ENCODE peak calls at places on chromosome 13, in eight cellular contexts. One of them, this sample, is unnamed.

GRCh38 chr13:29162638-29163037 is 342.5 kb downstream of the MTUS2 start:
- DNase-seq in endothelial cell: no peak
- DNase-seq in activated B cell treated with CpG ODN at 0.5 μM for 24 hours: no peak
- DNase-seq in progenitor cell of endocrine pancreas: no peak
- DNase-seq in Calu3: no peak
- DNase-seq in thoracic aorta: no peak
- DNase-seq in fibroblast of lung: peak
- DNase-seq in spleen: no peak
- DNase-seq in this sample: no peak

GRCh38 chr13:38394777-38395504 is 45.3 kb downstream of the UFM1 start:
- DNase-seq in spleen: no peak
- DNase-seq in activated B cell treated with CpG ODN at 0.5 μM for 24 hours: no peak
- DNase-seq in progenitor cell of endocrine pancreas: no peak
- DNase-seq in fibroblast of lung: no peak
- DNase-seq in endothelial cell: no peak
- DNase-seq in thoracic aorta: no peak
- DNase-seq in Calu3: no peak
- DNase-seq in this sample: no peak

GRCh38 chr13:80278706-80279105 is 62.2 kb downstream of the SPRY2 start:
- DNase-seq in spleen: no peak
- DNase-seq in progenitor cell of endocrine pancreas: no peak
- DNase-seq in fibroblast of lung: no peak
- DNase-seq in thoracic aorta: no peak
- DNase-seq in Calu3: no peak
- DNase-seq in activated B cell treated with CpG ODN at 0.5 μM for 24 hours: no peak
- DNase-seq in endothelial cell: no peak
- DNase-seq in this sample: no peak

GRCh38 chr13:32391101-32391620 is 36.8 kb downstream of the N4BP2L1 start:
- DNase-seq in thoracic aorta: no peak
- DNase-seq in progenitor cell of endocrine pancreas: no peak
- DNase-seq in activated B cell treated with CpG ODN at 0.5 μM for 24 hours: no peak
- DNase-seq in spleen: no peak
- DNase-seq in Calu3: no peak
- DNase-seq in fibroblast of lung: no peak
- DNase-seq in endothelial cell: no peak
- DNase-seq in this sample: no peak

GRCh38 chr13:50629497-50629896 is 214.0 kb downstream of the DLEU7 start:
- DNase-seq in fibroblast of lung: peak
- DNase-seq in progenitor cell of endocrine pancreas: no peak
- DNase-seq in spleen: no peak
- DNase-seq in Calu3: no peak
- DNase-seq in endothelial cell: no peak
- DNase-seq in thoracic aorta: no peak
- DNase-seq in activated B cell treated with CpG ODN at 0.5 μM for 24 hours: no peak
- DNase-seq in this sample: no peak

GRCh38 chr13:108597943-108598342 is 31.5 kb upstream of the MYO16 start:
- DNase-seq in progenitor cell of endocrine pancreas: no peak
- DNase-seq in Calu3: no peak
- DNase-seq in spleen: no peak
- DNase-seq in activated B cell treated with CpG ODN at 0.5 μM for 24 hours: no peak
- DNase-seq in fibroblast of lung: no peak
- DNase-seq in endothelial cell: no peak
- DNase-seq in thoracic aorta: no peak
- DNase-seq in this sample: no peak

GRCh38 chr13:74870865-74871264 is 611.1 kb downstream of the TBC1D4 start:
- DNase-seq in progenitor cell of endocrine pancreas: no peak
- DNase-seq in endothelial cell: no peak
- DNase-seq in activated B cell treated with CpG ODN at 0.5 μM for 24 hours: no peak
- DNase-seq in fibroblast of lung: peak
- DNase-seq in Calu3: no peak
- DNase-seq in thoracic aorta: no peak
- DNase-seq in spleen: no peak
- DNase-seq in this sample: no peak

GRCh38 chr13:93224545-93224944 is 2.1 kb upstream of the GPC6 start:
- DNase-seq in progenitor cell of endocrine pancreas: no peak
- DNase-seq in Calu3: no peak
- DNase-seq in thoracic aorta: no peak
- DNase-seq in fibroblast of lung: no peak
- DNase-seq in endothelial cell: no peak
- DNase-seq in activated B cell treated with CpG ODN at 0.5 μM for 24 hours: no peak
- DNase-seq in spleen: no peak
- DNase-seq in this sample: no peak

GRCh38 chr13:75153834-75154233 is 328.1 kb downstream of the TBC1D4 start:
- DNase-seq in thoracic aorta: no peak
- DNase-seq in Calu3: no peak
- DNase-seq in fibroblast of lung: peak
- DNase-seq in progenitor cell of endocrine pancreas: no peak
- DNase-seq in endothelial cell: no peak
- DNase-seq in activated B cell treated with CpG ODN at 0.5 μM for 24 hours: no peak
- DNase-seq in spleen: no peak
- DNase-seq in this sample: no peak

GRCh38 chr13:22256111-22256639 is 585.3 kb downstream of the FGF9 start:
- DNase-seq in thoracic aorta: no peak
- DNase-seq in spleen: no peak
- DNase-seq in activated B cell treated with CpG ODN at 0.5 μM for 24 hours: no peak
- DNase-seq in progenitor cell of endocrine pancreas: no peak
- DNase-seq in fibroblast of lung: no peak
- DNase-seq in endothelial cell: no peak
- DNase-seq in Calu3: no peak
- DNase-seq in this sample: no peak

GRCh38 chr13:41694902-41695301 is 237.6 kb downstream of the RGCC start:
- DNase-seq in progenitor cell of endocrine pancreas: no peak
- DNase-seq in activated B cell treated with CpG ODN at 0.5 μM for 24 hours: no peak
- DNase-seq in spleen: no peak
- DNase-seq in fibroblast of lung: peak
- DNase-seq in endothelial cell: no peak
- DNase-seq in thoracic aorta: peak
- DNase-seq in Calu3: peak
- DNase-seq in this sample: no peak

GRCh38 chr13:67829641-67830040 is 599.5 kb upstream of the PCDH9 start:
- DNase-seq in fibroblast of lung: no peak
- DNase-seq in spleen: no peak
- DNase-seq in endothelial cell: no peak
- DNase-seq in activated B cell treated with CpG ODN at 0.5 μM for 24 hours: no peak
- DNase-seq in Calu3: no peak
- DNase-seq in thoracic aorta: no peak
- DNase-seq in progenitor cell of endocrine pancreas: no peak
- DNase-seq in this sample: no peak

GRCh38 chr13:90201676-90202425 is 1145.6 kb upstream of the MIR17HG start:
- DNase-seq in Calu3: no peak
- DNase-seq in fibroblast of lung: no peak
- DNase-seq in progenitor cell of endocrine pancreas: no peak
- DNase-seq in endothelial cell: no peak
- DNase-seq in spleen: no peak
- DNase-seq in thoracic aorta: no peak
- DNase-seq in activated B cell treated with CpG ODN at 0.5 μM for 24 hours: no peak
- DNase-seq in this sample: no peak

GRCh38 chr13:31195616-31196015 is 4.2 kb upstream of the B3GLCT start:
- DNase-seq in fibroblast of lung: no peak
- DNase-seq in spleen: no peak
- DNase-seq in thoracic aorta: no peak
- DNase-seq in endothelial cell: no peak
- DNase-seq in activated B cell treated with CpG ODN at 0.5 μM for 24 hours: no peak
- DNase-seq in Calu3: no peak
- DNase-seq in progenitor cell of endocrine pancreas: no peak
- DNase-seq in this sample: no peak
- TF ChIP-seq CTCF in fibroblast of lung: no peak
- TF ChIP-seq CTCF in spleen: no peak
- TF ChIP-seq CTCF in thoracic aorta: no peak
- TF ChIP-seq CTCF in endothelial cell: no peak
- TF ChIP-seq CTCF in activated B cell treated with CpG ODN at 0.5 μM for 24 hours: no peak
- TF ChIP-seq CTCF in Calu3: no peak
- TF ChIP-seq CTCF in progenitor cell of endocrine pancreas: no peak
- TF ChIP-seq CTCF in this sample: no peak

GRCh38 chr13:21240586-21240985 is 64.1 kb downstream of the MRPL57 start:
- DNase-seq in spleen: no peak
- DNase-seq in Calu3: no peak
- DNase-seq in fibroblast of lung: no peak
- DNase-seq in activated B cell treated with CpG ODN at 0.5 μM for 24 hours: no peak
- DNase-seq in endothelial cell: no peak
- DNase-seq in thoracic aorta: no peak
- DNase-seq in progenitor cell of endocrine pancreas: no peak
- DNase-seq in this sample: no peak

GRCh38 chr13:21233086-21233485 is 56.6 kb downstream of the MRPL57 start:
- DNase-seq in progenitor cell of endocrine pancreas: no peak
- DNase-seq in thoracic aorta: no peak
- DNase-seq in spleen: no peak
- DNase-seq in endothelial cell: no peak
- DNase-seq in activated B cell treated with CpG ODN at 0.5 μM for 24 hours: no peak
- DNase-seq in Calu3: no peak
- DNase-seq in fibroblast of lung: no peak
- DNase-seq in this sample: no peak

GRCh38 chr13:21238267-21238666 is 61.8 kb downstream of the MRPL57 start:
- DNase-seq in spleen: no peak
- DNase-seq in progenitor cell of endocrine pancreas: no peak
- DNase-seq in activated B cell treated with CpG ODN at 0.5 μM for 24 hours: no peak
- DNase-seq in endothelial cell: no peak
- DNase-seq in Calu3: no peak
- DNase-seq in fibroblast of lung: no peak
- DNase-seq in thoracic aorta: no peak
- DNase-seq in this sample: no peak

GRCh38 chr13:21234537-21234936 is 58.1 kb downstream of the MRPL57 start:
- DNase-seq in endothelial cell: no peak
- DNase-seq in Calu3: peak
- DNase-seq in progenitor cell of endocrine pancreas: no peak
- DNase-seq in fibroblast of lung: no peak
- DNase-seq in thoracic aorta: no peak
- DNase-seq in activated B cell treated with CpG ODN at 0.5 μM for 24 hours: no peak
- DNase-seq in spleen: no peak
- DNase-seq in this sample: no peak

DNA sequence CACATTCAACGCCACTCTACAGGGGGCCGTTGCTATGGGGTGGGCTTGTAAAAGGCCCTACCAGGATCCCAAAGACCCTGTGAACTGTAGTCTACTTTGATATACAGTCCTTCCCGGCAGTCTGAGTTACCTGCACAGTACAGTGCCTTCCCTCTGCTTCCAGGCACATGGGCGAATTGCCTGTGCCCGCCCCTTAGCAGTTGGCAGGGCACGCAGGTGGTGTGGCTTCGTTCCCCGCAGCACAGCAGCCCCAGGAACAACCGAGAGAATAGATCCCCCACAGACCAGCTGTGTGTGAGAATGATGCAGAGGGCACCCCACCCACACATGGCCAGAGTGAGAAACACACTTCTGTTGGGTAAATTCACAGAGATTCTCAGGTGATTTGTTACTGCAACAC is 60.6 kb downstream of the MRPL57 start:
- DNase-seq in progenitor cell of endocrine pancreas: no peak
- DNase-seq in fibroblast of lung: no peak
- DNase-seq in endothelial cell: no peak
- DNase-seq in activated B cell treated with CpG ODN at 0.5 μM for 24 hours: no peak
- DNase-seq in thoracic aorta: no peak
- DNase-seq in Calu3: no peak
- DNase-seq in spleen: no peak
- DNase-seq in this sample: no peak
- TF ChIP-seq CTCF in progenitor cell of endocrine pancreas: no peak
- TF ChIP-seq CTCF in fibroblast of lung: no peak
- TF ChIP-seq CTCF in endothelial cell: no peak
- TF ChIP-seq CTCF in activated B cell treated with CpG ODN at 0.5 μM for 24 hours: no peak
- TF ChIP-seq CTCF in thoracic aorta: no peak
- TF ChIP-seq CTCF in Calu3: no peak
- TF ChIP-seq CTCF in spleen: no peak
- TF ChIP-seq CTCF in this sample: no peak

GRCh38 chr13:106151056-106151699 is 384.3 kb downstream of the EFNB2 start:
- DNase-seq in fibroblast of lung: peak
- DNase-seq in Calu3: peak
- DNase-seq in activated B cell treated with CpG ODN at 0.5 μM for 24 hours: no peak
- DNase-seq in thoracic aorta: no peak
- DNase-seq in endothelial cell: no peak
- DNase-seq in progenitor cell of endocrine pancreas: no peak
- DNase-seq in spleen: no peak
- DNase-seq in this sample: no peak

GRCh38 chr13:106143392-106143791 is 392.1 kb downstream of the EFNB2 start:
- DNase-seq in endothelial cell: no peak
- DNase-seq in activated B cell treated with CpG ODN at 0.5 μM for 24 hours: no peak
- DNase-seq in spleen: no peak
- DNase-seq in thoracic aorta: no peak
- DNase-seq in progenitor cell of endocrine pancreas: no peak
- DNase-seq in fibroblast of lung: peak
- DNase-seq in Calu3: no peak
- DNase-seq in this sample: no peak

GRCh38 chr13:106143930-106144709 is 391.3 kb downstream of the EFNB2 start:
- DNase-seq in endothelial cell: no peak
- DNase-seq in Calu3: peak
- DNase-seq in progenitor cell of endocrine pancreas: no peak
- DNase-seq in thoracic aorta: no peak
- DNase-seq in fibroblast of lung: no peak
- DNase-seq in spleen: no peak
- DNase-seq in activated B cell treated with CpG ODN at 0.5 μM for 24 hours: no peak
- DNase-seq in this sample: no peak

GRCh38 chr13:106145070-106145469 is 390.4 kb downstream of the EFNB2 start:
- DNase-seq in progenitor cell of endocrine pancreas: no peak
- DNase-seq in activated B cell treated with CpG ODN at 0.5 μM for 24 hours: no peak
- DNase-seq in fibroblast of lung: no peak
- DNase-seq in thoracic aorta: no peak
- DNase-seq in spleen: no peak
- DNase-seq in Calu3: no peak
- DNase-seq in endothelial cell: no peak
- DNase-seq in this sample: no peak

DNA sequence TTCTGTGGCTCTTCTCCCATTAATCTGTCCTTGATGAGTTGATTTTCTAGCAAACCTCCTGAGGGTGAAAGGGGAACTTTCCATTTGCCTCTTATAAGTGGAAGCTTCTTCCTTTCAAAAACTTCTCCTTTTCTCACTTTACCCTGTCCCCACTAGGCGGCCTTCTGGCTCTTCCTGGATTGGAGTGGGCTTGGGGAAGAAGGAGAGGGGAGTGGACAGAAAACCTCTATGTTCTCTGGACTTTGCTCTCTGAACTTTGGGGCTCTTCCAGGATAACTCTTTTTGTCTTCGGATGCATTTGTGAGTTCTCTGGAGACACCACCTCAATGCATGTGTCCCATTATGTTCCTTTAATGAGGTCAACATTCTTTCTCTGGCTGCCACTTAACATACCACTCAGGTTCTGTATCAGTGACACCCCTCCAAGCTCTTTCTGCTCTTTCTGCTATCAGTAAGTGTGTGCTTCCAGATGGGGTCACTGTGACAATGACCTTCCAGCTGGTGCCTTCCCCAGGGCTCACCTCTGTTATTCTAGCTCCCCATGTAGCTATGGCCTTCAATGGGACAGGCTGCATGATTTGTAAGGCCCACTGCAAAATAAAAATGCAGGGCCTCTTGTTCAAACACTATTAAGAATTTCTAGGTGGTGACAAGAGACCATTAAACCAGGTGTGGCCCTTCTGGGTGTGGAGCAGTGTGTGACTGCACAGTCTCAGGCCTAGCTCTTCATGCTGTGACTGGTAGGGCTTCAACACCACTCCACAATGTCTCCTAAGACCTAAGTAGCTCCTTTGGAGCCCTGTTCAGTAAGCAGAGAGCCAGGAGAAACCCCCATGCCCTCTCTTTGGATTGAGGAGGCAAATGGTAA is 389.2 kb downstream of the EFNB2 start:
- DNase-seq in Calu3: no peak
- DNase-seq in fibroblast of lung: no peak
- DNase-seq in progenitor cell of endocrine pancreas: no peak
- DNase-seq in endothelial cell: no peak
- DNase-seq in spleen: no peak
- DNase-seq in activated B cell treated with CpG ODN at 0.5 μM for 24 hours: no peak
- DNase-seq in thoracic aorta: no peak
- DNase-seq in this sample: no peak
- TF ChIP-seq CTCF in Calu3: no peak
- TF ChIP-seq CTCF in fibroblast of lung: no peak
- TF ChIP-seq CTCF in progenitor cell of endocrine pancreas: peak
- TF ChIP-seq CTCF in endothelial cell: no peak
- TF ChIP-seq CTCF in spleen: no peak
- TF ChIP-seq CTCF in activated B cell treated with CpG ODN at 0.5 μM for 24 hours: no peak
- TF ChIP-seq CTCF in thoracic aorta: no peak
- TF ChIP-seq CTCF in this sample: peak

GRCh38 chr13:49495783-49496762 is at the start of gene PHF11:
- DNase-seq in spleen: peak
- DNase-seq in thoracic aorta: peak
- DNase-seq in progenitor cell of endocrine pancreas: peak
- DNase-seq in endothelial cell: peak
- DNase-seq in fibroblast of lung: peak
- DNase-seq in Calu3: peak
- DNase-seq in activated B cell treated with CpG ODN at 0.5 μM for 24 hours: peak
- DNase-seq in this sample: peak
- TF ChIP-seq CTCF in spleen: peak
- TF ChIP-seq CTCF in thoracic aorta: peak
- TF ChIP-seq CTCF in progenitor cell of endocrine pancreas: peak
- TF ChIP-seq CTCF in endothelial cell: peak
- TF ChIP-seq CTCF in fibroblast of lung: no peak
- TF ChIP-seq CTCF in Calu3: peak
- TF ChIP-seq CTCF in activated B cell treated with CpG ODN at 0.5 μM for 24 hours: no peak
- TF ChIP-seq CTCF in this sample: peak

This sample was measured in neural crest cell.